ENCODE peak calls at places on chromosomes 1 and 21, in five cellular contexts. W is K562, N is stomach, M is A549, Z is esophagus muscularis mucosa. I is an unnamed sample.

GRCh38 chr1:246588322-246588721 is 22.1 kb downstream of the CNST start:
- DNase-seq in W (no peak), N (no peak), Z (no peak), M (no peak), I (no peak)

GRCh38 chr21:35840197-35840799 is 220.0 kb downstream of the SETD4 start:
- DNase-seq in M (peak), N (peak), Z (no peak), W (peak), I (peak)

GRCh38 chr1:162003825-162004205 is 19.9 kb downstream of the OLFML2B start:
- DNase-seq in Z (no peak), M (no peak), W (no peak), N (no peak), I (no peak)

GRCh38 chr1:55702064-55702463 is 486.9 kb upstream of the USP24 start:
- DNase-seq in Z (no peak), N (no peak), M (no peak), W (peak), I (no peak)

GRCh38 chr1:5757177-5757820 is 234.9 kb downstream of the NPHP4 start:
- DNase-seq in M (no peak), Z (no peak), N (no peak), W (no peak), I (no peak)

GRCh38 chr1:114310771-114311251 is 157.1 kb upstream of the SYT6 start:
- DNase-seq in M (no peak), N (no peak), Z (peak), W (no peak), I (peak)

GRCh38 chr1:87115317-87115885 is 201.0 kb downstream of the HS2ST1 start:
- DNase-seq in N (no peak), Z (peak), M (no peak), W (no peak), I (no peak)

GRCh38 chr21:15192243-15192642 is 127.4 kb upstream of the NRIP1 start:
- DNase-seq in M (no peak), Z (no peak), W (no peak), N (no peak), I (no peak)

GRCh38 chr1:176450526-176450925 is 12.4 kb upstream of the PAPPA2 start:
- DNase-seq in M (no peak), Z (no peak), N (no peak), W (no peak), I (no peak)

GRCh38 chr1:174875306-174875705 is 124.4 kb upstream of the CACYBP start:
- DNase-seq in N (peak), Z (no peak), W (no peak), M (no peak), I (no peak)

GRCh38 chr21:43771199-43771675 is 4.9 kb downstream of the CSTB start:
- DNase-seq in Z (no peak), M (no peak), W (no peak), N (no peak), I (no peak)

GRCh38 chr21:41932191-41932575 is 21.6 kb downstream of the C2CD2 start:
- DNase-seq in M (no peak), W (peak), N (no peak), Z (no peak), I (no peak)

GRCh38 chr21:38645282-38645681 is 147.0 kb upstream of the ERG start:
- DNase-seq in W (no peak), M (no peak), N (no peak), Z (peak), I (no peak)

GRCh38 chr21:16264314-16264713 is 534.5 kb downstream of the USP25 start:
- DNase-seq in N (no peak), M (no peak), W (no peak), Z (no peak), I (no peak)

GRCh38 chr1:59020151-59020997 is 236.5 kb upstream of the JUN start:
- DNase-seq in Z (no peak), M (no peak), N (peak), W (no peak), I (peak)

GRCh38 chr1:10374442-10374860 is 24.4 kb upstream of the PGD start:
- DNase-seq in Z (no peak), N (no peak), M (no peak), W (no peak), I (no peak)

GRCh38 chr1:6909401-6909800 is 124.1 kb downstream of the CAMTA1 start:
- DNase-seq in W (no peak), N (no peak), Z (no peak), M (no peak), I (no peak)

GRCh38 chr21:25997788-25998611 is 172.6 kb downstream of the APP start:
- DNase-seq in N (peak), Z (no peak), M (no peak), W (no peak), I (no peak)

GRCh38 chr1:58815680-58816071 is 31.8 kb upstream of the JUN start:
- DNase-seq in N (no peak), M (peak), Z (no peak), W (no peak), I (no peak)

GRCh38 chr1:1839311-1839965 is 51.4 kb downstream of the GNB1 start:
- DNase-seq in N (no peak), W (no peak), M (no peak), Z (no peak), I (no peak)

GRCh38 chr1:162404550-162405160 is 7.3 kb downstream of the SH2D1B start:
- DNase-seq in N (no peak), Z (no peak), W (no peak), M (no peak), I (no peak)

GRCh38 chr1:166479052-166479631 is 312.3 kb upstream of the FAM78B start:
- DNase-seq in M (no peak), N (peak), Z (no peak), W (peak), I (peak)

GRCh38 chr1:149926296-149926695 is 1.3 kb downstream of the SF3B4 start:
- DNase-seq in N (no peak), W (no peak), M (no peak), Z (no peak), I (no peak)

GRCh38 chr1:17671741-17672140 is 83.4 kb upstream of the ACTL8 start:
- DNase-seq in M (no peak), N (no peak), Z (no peak), W (peak), I (no peak)

GRCh38 chr1:87598429-87598828 is 269.7 kb downstream of the LMO4 start:
- DNase-seq in Z (no peak), N (no peak), M (no peak), W (no peak), I (no peak)

GRCh38 chr1:215710340-215710971 is 143.4 kb downstream of the KCTD3 start:
- DNase-seq in Z (no peak), N (no peak), M (peak), W (peak), I (no peak)

GRCh38 chr1:237890416-237890815 is 306 bp downstream of the ZP4 start:
- DNase-seq in Z (no peak), N (no peak), M (no peak), W (no peak), I (no peak)

GRCh38 chr1:55457874-55458273 is 242.7 kb upstream of the USP24 start:
- DNase-seq in Z (no peak), M (no peak), W (no peak), N (no peak), I (no peak)

GRCh38 chr1:118898702-118899101 is 89.4 kb downstream of the TBX15 start:
- DNase-seq in M (no peak), N (no peak), Z (no peak), W (no peak), I (no peak)

GRCh38 chr1:208858738-208859137 is 614.6 kb upstream of the PLXNA2 start:
- DNase-seq in Z (no peak), N (no peak), W (no peak), M (no peak), I (no peak)

GRCh38 chr1:157770442-157771043 is 6.4 kb downstream of the FCRL2 start:
- DNase-seq in M (no peak), Z (no peak), N (no peak), W (peak), I (no peak)

DNA sequence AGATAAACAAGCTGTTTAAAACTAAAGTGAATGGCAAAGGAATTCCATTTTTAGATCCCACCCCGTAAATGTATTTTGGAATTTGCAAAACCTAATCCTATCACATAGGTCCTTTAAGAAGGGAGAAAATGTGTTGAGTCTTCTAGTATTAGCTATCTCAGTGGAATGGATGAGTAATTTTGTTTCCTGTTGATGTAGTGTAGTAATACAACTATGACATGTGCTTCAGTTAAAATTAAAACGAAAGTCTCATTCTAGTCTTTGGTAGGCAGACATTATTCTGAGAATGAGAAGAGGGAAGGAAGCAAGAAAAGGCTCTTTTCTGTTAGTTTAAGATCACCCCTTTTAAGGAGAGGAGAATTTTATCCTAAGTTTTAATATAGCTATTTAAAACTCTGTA is 265.9 kb upstream of the C1orf105 start:
- DNase-seq in W (no peak), M (peak), N (no peak), Z (no peak), I (no peak)
- TF ChIP-seq EP300 in W (no peak), M (no peak), N (no peak), Z (no peak), I (no peak)

GRCh38 chr21:33731447-33731846 is 89.1 kb downstream of the ITSN1 start:
- DNase-seq in Z (no peak), W (no peak), N (no peak), M (no peak), I (no peak)
- TF ChIP-seq EP300 in Z (no peak), W (no peak), N (no peak), M (no peak), I (no peak)

GRCh38 chr1:52424238-52424637 is 19.8 kb downstream of the PRPF38A start:
- DNase-seq in M (no peak), N (no peak), Z (no peak), W (no peak), I (no peak)
- TF ChIP-seq EP300 in M (no peak), N (no peak), Z (no peak), W (no peak), I (no peak)

GRCh38 chr1:172393354-172393753 is 27.1 kb upstream of the C1orf105 start:
- DNase-seq in W (no peak), Z (no peak), N (no peak), M (no peak), I (no peak)
- TF ChIP-seq EP300 in W (no peak), Z (no peak), N (no peak), M (no peak), I (no peak)

GRCh38 chr1:211781260-211781659 is 49.3 kb downstream of the LPGAT1 start:
- DNase-seq in M (no peak), N (no peak), Z (no peak), W (no peak), I (no peak)

GRCh38 chr1:211788626-211789025 is 41.9 kb downstream of the LPGAT1 start:
- DNase-seq in Z (no peak), M (no peak), N (no peak), W (no peak), I (no peak)

GRCh38 chr1:211789641-211790464 is 40.7 kb downstream of the LPGAT1 start:
- DNase-seq in N (no peak), M (no peak), Z (no peak), W (no peak), I (no peak)

GRCh38 chr1:211783266-211783665 is 47.3 kb downstream of the LPGAT1 start:
- DNase-seq in Z (no peak), M (no peak), W (no peak), N (no peak), I (no peak)

DNA sequence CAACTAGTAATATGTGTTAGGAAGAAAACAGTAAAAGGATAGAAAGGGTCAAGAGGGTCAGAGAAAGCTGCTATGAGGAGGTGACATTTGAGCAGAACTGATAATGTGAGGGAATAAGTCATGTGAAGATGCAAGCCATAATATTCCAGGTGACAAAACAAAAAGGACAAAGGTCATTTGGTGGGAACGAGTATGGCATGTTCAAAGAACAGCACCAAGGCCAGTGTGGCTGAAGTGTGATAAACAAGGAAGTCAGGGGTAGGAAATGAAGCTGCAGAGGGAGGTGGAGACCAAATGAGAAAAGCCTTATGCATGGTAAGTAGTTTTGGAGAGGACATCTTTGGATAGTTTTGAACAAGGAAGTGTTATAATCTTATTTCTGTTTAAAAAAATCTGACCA is 46.7 kb downstream of the LPGAT1 start:
- DNase-seq in M (no peak), N (no peak), W (no peak), Z (no peak), I (no peak)
- TF ChIP-seq EP300 in M (no peak), N (no peak), W (no peak), Z (no peak), I (no peak)

DNA sequence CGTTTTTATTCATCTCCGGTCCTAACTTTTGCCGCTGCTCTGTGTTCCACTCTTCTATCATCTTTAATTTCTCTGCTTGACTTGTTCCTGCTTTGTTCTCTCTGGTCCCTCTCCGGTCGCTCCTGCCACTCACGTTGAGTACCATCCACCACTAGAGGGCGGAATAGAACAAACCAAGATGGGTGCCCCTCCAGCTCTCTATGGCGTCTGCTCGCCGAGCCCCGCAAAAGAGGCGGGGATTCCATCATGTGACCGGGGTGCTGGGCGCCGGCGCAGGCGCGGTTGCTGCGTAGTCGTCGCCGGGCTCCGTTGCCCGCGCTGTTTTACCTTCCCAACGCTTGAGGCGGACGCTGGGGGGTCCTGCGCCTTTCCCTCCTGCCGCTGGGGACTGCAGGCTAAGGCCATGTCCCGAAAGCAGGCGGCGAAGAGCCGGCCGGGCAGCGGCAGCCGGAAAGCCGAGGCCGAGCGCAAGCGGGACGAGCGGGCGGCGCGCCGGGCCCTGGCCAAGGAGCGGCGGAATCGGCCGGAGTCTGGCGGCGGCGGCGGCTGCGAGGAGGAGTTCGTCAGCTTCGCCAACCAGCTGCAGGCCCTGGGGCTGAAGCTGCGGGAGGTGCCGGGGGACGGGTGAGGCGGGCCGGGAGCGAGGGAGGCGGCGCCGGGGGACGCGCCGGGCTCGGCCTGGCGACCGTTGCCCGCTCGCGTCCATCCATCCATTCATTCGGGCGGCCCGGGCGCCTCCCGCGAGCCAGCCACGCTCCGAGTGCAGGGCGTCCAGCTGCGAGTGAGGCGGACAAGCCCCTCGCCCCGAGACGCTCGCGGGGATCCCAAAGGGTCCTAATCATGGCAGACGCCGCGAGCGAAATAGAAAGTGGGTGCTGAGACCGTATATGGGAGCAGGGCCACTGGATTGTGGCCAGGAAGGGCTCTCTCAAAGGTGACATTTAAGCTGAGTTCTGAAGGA is at the start of gene OTUD3:
- DNase-seq in Z (peak), W (peak), M (peak), N (peak), I (peak)
- TF ChIP-seq EP300 in Z (no peak), W (peak), M (no peak), N (no peak), I (no peak)

DNA sequence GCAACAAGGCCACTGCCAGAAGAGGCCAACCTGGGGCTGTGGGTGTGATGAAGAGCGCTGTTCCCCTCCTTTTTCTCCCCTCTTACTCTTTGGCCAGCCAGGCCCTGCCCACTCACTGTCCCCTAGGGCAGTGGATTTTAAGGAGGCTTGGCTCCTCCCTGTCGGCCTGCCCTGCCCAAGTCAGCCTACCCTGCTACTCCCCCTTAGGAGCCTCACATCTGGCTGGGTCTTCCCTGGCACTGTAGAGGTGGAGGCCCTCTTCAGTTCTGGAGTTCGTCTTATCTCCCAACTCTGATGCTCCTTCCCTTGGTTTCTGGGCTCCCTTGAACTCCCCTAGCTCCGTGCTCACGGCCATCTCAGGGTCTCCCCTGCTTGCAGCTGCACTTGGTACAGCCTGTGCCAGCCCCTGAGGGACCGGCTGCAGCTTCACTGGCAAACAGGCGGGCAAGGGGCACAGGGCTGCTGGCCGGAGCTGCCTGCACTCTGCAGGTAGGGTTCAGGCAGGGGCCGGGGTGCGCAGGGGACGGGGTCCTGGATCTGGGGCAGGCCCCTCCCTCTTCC is 4.0 kb downstream of the AMPD2 start:
- DNase-seq in Z (peak), W (no peak), N (no peak), M (no peak), I (peak)
- TF ChIP-seq EP300 in Z (no peak), W (no peak), N (no peak), M (no peak), I (no peak)

DNA sequence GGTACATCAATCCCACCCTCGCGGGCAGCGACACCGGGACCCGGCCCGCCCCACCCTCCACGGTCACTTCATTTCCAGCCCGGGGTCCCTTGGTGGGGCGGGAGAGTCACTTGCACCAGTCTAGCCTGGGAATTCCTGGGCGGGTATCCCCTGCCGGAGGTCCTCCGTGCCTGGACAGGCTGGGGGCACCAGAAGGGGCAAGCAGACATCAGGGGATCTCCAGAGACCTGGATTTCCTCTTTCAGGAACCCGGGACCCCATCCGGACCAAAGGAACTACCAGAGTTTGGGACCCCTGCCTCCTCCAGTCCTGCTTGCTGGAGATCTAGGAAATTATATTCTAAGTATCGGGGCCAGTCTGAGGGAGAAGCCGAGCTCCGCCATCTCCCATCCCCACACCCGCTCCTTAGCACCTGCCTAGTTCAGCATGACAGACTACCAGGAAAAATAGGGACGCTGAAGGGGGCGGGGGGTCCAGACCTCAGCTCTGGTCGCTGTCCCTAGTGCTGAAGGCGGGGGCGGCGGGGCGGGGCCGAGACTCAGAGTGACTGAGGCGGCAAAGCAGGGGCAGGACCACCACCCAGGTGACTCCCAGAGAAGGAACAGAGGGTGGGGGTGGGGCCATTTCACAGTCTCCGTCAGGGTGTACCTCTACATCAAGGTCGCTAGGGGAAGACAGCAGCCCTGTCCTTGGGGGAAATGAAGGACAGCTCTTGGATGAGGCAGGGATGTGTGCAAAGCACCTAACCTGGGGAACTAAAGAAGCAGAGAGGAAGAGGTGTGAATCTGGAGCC is 829 bp downstream of the HCN3 start:
- DNase-seq in M (peak), W (peak), N (peak), Z (no peak), I (peak)
- TF ChIP-seq EP300 in M (no peak), W (no peak), N (no peak), Z (no peak), I (no peak)